ENCODE peak calls at places on chromosomes 5 and 9, in eight cellular contexts. B is HCT116, R is mucosa of descending colon, S is ascending aorta, C is osteoblast, O is IMR-90, G is epithelial cell of esophagus, T is coronary artery. H is an unnamed sample.

GRCh38 chr5:112647428-112647827 is 90.3 kb upstream of the APC start:
- DNase-seq in B (no peak), R (no peak), S (no peak), C (no peak), O (no peak), G (peak), T (no peak), H (no peak)

GRCh38 chr9:108864446-108864845 is 2.4 kb downstream of the ACTL7A start:
- DNase-seq in B (no peak), R (no peak), S (no peak), C (no peak), O (no peak), G (no peak), T (no peak), H (no peak)

GRCh38 chr5:34547300-34548085 is 108.6 kb upstream of the RAI14 start:
- DNase-seq in B (no peak), R (no peak), S (no peak), C (no peak), O (no peak), G (no peak), T (no peak), H (no peak)

GRCh38 chr9:18429065-18429464 is 44.9 kb upstream of the ADAMTSL1 start:
- DNase-seq in B (no peak), R (no peak), S (no peak), C (no peak), O (peak), G (peak), T (no peak), H (no peak)

GRCh38 chr5:172636279-172637050 is 4.6 kb upstream of the NEURL1B start:
- DNase-seq in B (no peak), R (no peak), S (no peak), C (no peak), O (no peak), G (no peak), T (peak), H (no peak)

GRCh38 chr9:136840877-136841645 is 1.2 kb upstream of the AJM1 start:
- DNase-seq in B (no peak), R (peak), S (peak), C (peak), O (peak), G (peak), T (no peak), H (no peak)

GRCh38 chr5:111983459-111983858 is 226.5 kb upstream of the NREP start:
- DNase-seq in B (no peak), R (no peak), S (no peak), C (no peak), O (no peak), G (no peak), T (no peak), H (no peak)

GRCh38 chr9:125189011-125189360 is 617 bp downstream of the PPP6C start:
- DNase-seq in B (no peak), R (no peak), S (peak), C (peak), O (no peak), G (peak), T (no peak), H (peak)

GRCh38 chr5:92927291-92927778 is 653.7 kb downstream of the NR2F1-AS1 start:
- DNase-seq in B (peak), R (no peak), S (no peak), C (no peak), O (no peak), G (peak), T (no peak), H (no peak)

GRCh38 chr5:15354011-15354410 is 146.0 kb upstream of the FBXL7 start:
- DNase-seq in B (no peak), R (no peak), S (no peak), C (no peak), O (no peak), G (no peak), T (no peak), H (no peak)

GRCh38 chr5:72517961-72518690 is 10.9 kb upstream of the ZNF366 start:
- DNase-seq in B (no peak), R (peak), S (peak), C (no peak), O (no peak), G (no peak), T (no peak), H (peak)

GRCh38 chr9:19255112-19255511 is 24.6 kb downstream of the DENND4C start:
- DNase-seq in B (no peak), R (no peak), S (no peak), C (no peak), O (no peak), G (no peak), T (no peak), H (no peak)

GRCh38 chr9:8863886-8864881 is 1064.6 kb upstream of the DMAC1 start:
- DNase-seq in B (no peak), R (no peak), S (no peak), C (no peak), O (no peak), G (peak), T (no peak), H (no peak)

GRCh38 chr5:181134259-181134658 is 3.3 kb upstream of the OR2V1 start:
- DNase-seq in B (no peak), R (no peak), S (no peak), C (no peak), O (no peak), G (no peak), T (no peak), H (no peak)

GRCh38 chr9:4740373-4740622 is 704 bp downstream of the AK3 start:
- DNase-seq in B (no peak), R (no peak), S (no peak), C (no peak), O (no peak), G (no peak), T (no peak), H (no peak)

GRCh38 chr5:158758666-158759065 is 341.1 kb downstream of the EBF1 start:
- DNase-seq in B (no peak), R (no peak), S (no peak), C (no peak), O (peak), G (peak), T (no peak), H (no peak)

GRCh38 chr5:158952951-158953350 is 146.8 kb downstream of the EBF1 start:
- DNase-seq in B (no peak), R (no peak), S (no peak), C (no peak), O (peak), G (no peak), T (no peak), H (no peak)

GRCh38 chr5:60843693-60844428 is at the start of gene ELOVL7:
- DNase-seq in B (peak), R (peak), S (no peak), C (peak), O (peak), G (peak), T (no peak), H (peak)

GRCh38 chr5:132444841-132445639 is 45.5 kb downstream of the IRF1 start:
- DNase-seq in B (no peak), R (no peak), S (no peak), C (no peak), O (no peak), G (peak), T (no peak), H (no peak)

GRCh38 chr5:89769975-89770374 is 639.6 kb downstream of the CETN3 start:
- DNase-seq in B (peak), R (no peak), S (no peak), C (no peak), O (peak), G (peak), T (no peak), H (no peak)

GRCh38 chr5:652773-653350 is 40.3 kb downstream of the TPPP start:
- DNase-seq in B (no peak), R (no peak), S (no peak), C (no peak), O (no peak), G (no peak), T (no peak), H (peak)

GRCh38 chr5:14675865-14676300 is 11.4 kb downstream of the OTULIN start:
- DNase-seq in B (no peak), R (no peak), S (no peak), C (no peak), O (no peak), G (no peak), T (no peak), H (no peak)

DNA sequence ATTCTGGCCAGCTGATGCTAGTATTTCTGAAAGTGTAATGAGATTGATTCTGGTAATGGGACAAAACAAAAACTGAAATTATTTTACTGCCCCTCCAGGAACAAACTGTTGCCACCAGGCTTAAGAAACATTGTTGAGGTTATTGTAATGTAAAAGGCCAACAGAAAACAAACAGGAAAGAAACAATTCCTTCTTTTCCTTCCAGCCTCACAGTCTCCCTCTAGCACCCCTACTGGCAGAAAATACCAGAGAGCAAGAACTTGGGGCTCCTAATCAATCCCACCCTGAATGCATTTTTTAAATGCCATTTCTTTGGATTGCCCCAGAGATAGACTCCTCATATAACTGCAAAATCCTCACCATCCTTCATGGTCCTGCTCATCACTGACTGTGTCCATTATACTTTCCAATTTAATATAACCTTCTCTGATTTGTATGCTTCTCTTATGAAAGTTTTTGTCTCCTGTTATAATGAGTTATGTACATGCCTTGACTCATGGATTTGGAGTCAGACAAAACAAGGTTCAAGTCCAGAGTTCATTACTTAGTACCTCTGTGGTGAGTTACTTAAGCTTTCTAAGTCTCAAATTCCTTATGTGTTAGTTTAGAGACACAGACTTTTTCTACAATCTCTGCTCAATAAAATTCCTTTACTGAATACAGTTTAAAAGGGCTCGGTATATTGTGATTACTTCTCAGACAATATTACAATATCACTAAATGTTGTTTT is 157.9 kb upstream of the FBN2 start:
- DNase-seq in B (no peak), R (no peak), S (no peak), C (no peak), O (peak), G (no peak), T (no peak), H (no peak)
- TF ChIP-seq CTCF in B (peak), R (no peak), S (no peak), C (peak), O (peak), G (peak), T (no peak), H (no peak)

GRCh38 chr5:146877178-146877681 is 1.3 kb downstream of the PPP2R2B start:
- DNase-seq in B (no peak), R (no peak), S (no peak), C (no peak), O (no peak), G (no peak), T (no peak), H (no peak)

GRCh38 chr5:146883496-146883895 is 4.9 kb upstream of the PPP2R2B start:
- DNase-seq in B (no peak), R (no peak), S (no peak), C (no peak), O (no peak), G (peak), T (no peak), H (no peak)

GRCh38 chr5:146880985-146881384 is 2.4 kb upstream of the PPP2R2B start:
- DNase-seq in B (no peak), R (no peak), S (no peak), C (no peak), O (no peak), G (no peak), T (no peak), H (no peak)

GRCh38 chr5:146877783-146878470 is 630 bp downstream of the PPP2R2B start:
- DNase-seq in B (no peak), R (peak), S (no peak), C (peak), O (no peak), G (peak), T (peak), H (peak)

GRCh38 chr5:146878471-146879172 is at the start of gene PPP2R2B:
- DNase-seq in B (no peak), R (peak), S (peak), C (peak), O (peak), G (peak), T (peak), H (peak)
- H3K4me3 ChIP-seq in B (no peak), R (no peak), S (peak), C (peak), O (no peak), G (peak), T (peak), H (peak)

GRCh38 chr9:129619787-129620668 is 873 bp downstream of the C9orf50 start:
- DNase-seq in B (no peak), R (no peak), S (no peak), C (peak), O (peak), G (peak), T (no peak), H (peak)
- TF ChIP-seq CTCF in B (no peak), R (no peak), S (peak), C (peak), O (peak), G (no peak), T (no peak), H (no peak)

GRCh38 chr9:92405770-92406169 is 1.4 kb upstream of the OGN start:
- DNase-seq in B (no peak), R (no peak), S (no peak), C (no peak), O (no peak), G (no peak), T (no peak), H (no peak)

GRCh38 chr9:92404437-92404836 is at the start of gene OGN:
- DNase-seq in B (no peak), R (no peak), S (no peak), C (no peak), O (peak), G (no peak), T (no peak), H (no peak)

GRCh38 chr9:92404031-92404430 is 347 bp downstream of the OGN start:
- DNase-seq in B (no peak), R (no peak), S (no peak), C (no peak), O (no peak), G (no peak), T (no peak), H (no peak)

GRCh38 chr9:92402359-92402758 is 2.0 kb downstream of the OGN start:
- DNase-seq in B (no peak), R (no peak), S (no peak), C (no peak), O (no peak), G (no peak), T (no peak), H (no peak)

GRCh38 chr9:92403153-92403552 is 1.2 kb downstream of the OGN start:
- DNase-seq in B (no peak), R (no peak), S (no peak), C (no peak), O (no peak), G (no peak), T (no peak), H (no peak)
- H3K4me3 ChIP-seq in B (no peak), R (no peak), S (peak), C (no peak), O (no peak), G (no peak), T (peak), H (no peak)

GRCh38 chr9:88993327-88993726 is 2.1 kb downstream of the S1PR3 start:
- DNase-seq in B (no peak), R (no peak), S (peak), C (no peak), O (peak), G (no peak), T (peak), H (no peak)

GRCh38 chr9:88990721-88991065 is 575 bp upstream of the S1PR3 start:
- DNase-seq in B (no peak), R (no peak), S (no peak), C (no peak), O (no peak), G (no peak), T (no peak), H (no peak)

GRCh38 chr9:88992556-88992955 is 1.3 kb downstream of the S1PR3 start:
- DNase-seq in B (no peak), R (no peak), S (peak), C (peak), O (no peak), G (no peak), T (peak), H (no peak)

GRCh38 chr9:88989961-88990570 is 1.2 kb upstream of the S1PR3 start:
- DNase-seq in B (no peak), R (no peak), S (peak), C (no peak), O (no peak), G (no peak), T (peak), H (no peak)

DNA sequence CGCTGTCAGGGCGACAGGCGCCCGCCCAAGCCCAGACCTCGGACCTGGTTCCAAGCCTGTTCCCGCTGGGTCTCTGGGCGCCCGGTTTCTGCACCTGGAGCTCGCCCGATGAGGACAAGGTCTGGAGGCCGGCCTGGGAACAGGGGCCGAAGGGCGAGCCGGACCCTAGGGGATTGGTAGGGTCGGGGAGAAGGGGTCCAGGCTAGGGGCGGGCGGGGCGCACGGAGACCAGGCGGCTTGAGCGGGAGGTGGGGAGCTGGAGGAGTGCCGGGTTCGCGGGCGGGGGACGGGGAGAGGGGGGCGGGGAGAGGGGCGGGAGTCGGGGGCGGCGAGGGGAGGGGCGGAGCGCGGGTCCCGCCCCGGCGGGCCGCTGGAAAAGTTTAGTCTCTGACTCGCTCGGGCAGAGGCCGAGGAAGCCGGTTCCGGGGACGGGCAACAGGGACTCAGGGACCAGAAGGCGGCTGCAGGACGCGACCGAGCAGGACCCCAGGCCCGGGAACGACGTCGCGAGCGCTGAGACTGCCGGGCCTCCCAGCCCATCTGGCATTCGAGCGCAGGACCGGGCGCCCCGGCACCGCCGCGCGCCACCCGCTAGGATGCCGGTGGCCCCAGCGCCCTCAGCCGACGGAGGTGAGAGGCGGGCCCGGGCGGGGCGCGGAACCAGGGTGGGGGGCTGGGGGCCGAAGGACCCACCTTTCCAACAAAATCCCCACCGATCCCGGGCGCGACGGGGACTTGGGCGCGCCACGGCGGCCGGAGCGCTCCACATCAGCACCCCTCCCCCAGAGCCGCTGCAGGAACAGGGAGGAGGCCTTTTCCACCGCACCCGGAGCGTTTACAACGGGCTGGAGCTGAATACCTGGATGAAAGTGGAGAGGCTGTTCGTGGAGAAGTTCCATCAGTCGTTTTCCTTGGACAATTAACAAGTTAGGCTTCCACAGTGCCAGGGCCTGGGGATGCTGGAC is at the start of gene S1PR3:
- DNase-seq in B (no peak), R (peak), S (peak), C (peak), O (no peak), G (peak), T (peak), H (peak)
- TF ChIP-seq CTCF in B (no peak), R (no peak), S (no peak), C (no peak), O (no peak), G (no peak), T (no peak), H (no peak)

DNA sequence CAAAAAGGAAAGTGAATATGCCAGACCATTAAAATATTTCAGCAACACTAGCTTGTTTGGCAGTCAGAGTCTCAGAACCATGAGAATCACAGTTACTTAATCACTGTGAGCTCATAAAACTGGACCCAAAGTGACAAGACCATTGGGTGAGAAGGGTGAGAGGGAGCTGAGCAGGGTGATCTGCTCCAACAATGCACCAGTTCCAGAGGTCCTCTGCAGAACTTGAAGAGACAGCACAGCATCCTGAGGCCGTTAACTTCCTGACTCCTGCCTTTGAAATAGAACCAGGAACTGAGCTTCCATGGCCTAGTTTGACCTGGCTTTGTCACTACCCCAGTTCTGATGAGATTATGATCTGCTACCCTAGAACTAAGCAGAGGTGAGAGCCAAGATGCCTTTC is 57.4 kb downstream of the NFIB start:
- DNase-seq in B (no peak), R (no peak), S (no peak), C (no peak), O (no peak), G (no peak), T (no peak), H (no peak)
- H3K4me3 ChIP-seq in B (no peak), R (no peak), S (no peak), C (no peak), O (no peak), G (no peak), T (peak), H (no peak)

DNA sequence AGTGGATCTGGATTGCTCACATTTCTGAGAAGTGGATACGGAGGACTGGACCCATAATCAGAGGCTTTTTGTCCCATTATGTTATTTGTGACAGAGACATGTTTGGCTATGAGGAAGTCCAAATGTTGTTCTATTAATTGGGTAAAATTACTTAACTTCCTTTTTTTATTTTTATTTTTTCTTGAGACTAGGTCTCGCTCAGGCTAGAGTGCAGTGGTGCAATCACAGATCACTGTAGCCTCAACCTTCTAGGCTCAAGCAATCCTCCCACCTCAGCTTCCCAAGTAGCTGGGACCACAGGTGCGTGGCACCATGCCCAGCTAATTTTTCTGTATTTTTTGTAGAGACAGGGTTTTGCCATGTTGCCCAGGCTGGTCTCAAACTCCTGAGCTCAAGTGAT is 11.9 kb upstream of the PGGT1B start:
- DNase-seq in B (no peak), R (no peak), S (no peak), C (no peak), O (no peak), G (no peak), T (no peak), H (peak)
- TF ChIP-seq CTCF in B (no peak), R (no peak), S (no peak), C (no peak), O (no peak), G (no peak), T (no peak), H (no peak)